ENCODE peak calls at places on chromosome 3, in four cellular contexts. S is mesendoderm, H is endothelial cell, W is upper lobe of left lung. R is an unnamed sample.

GRCh38 chr3:120642368-120642948 is 39.6 kb downstream of the HGD start:
- DNase-seq in S (peak; percentile 13), H (no peak), W (no peak), R (no peak)

GRCh38 chr3:138381413-138381901 is 33.1 kb downstream of the MRAS start:
- DNase-seq in S (no peak), H (no peak), W (peak; percentile 39), R (no peak)

GRCh38 chr3:178823556-178824229 is 247.9 kb downstream of the ZMAT3 start:
- DNase-seq in S (no peak), H (no peak), W (no peak), R (no peak)

GRCh38 chr3:12479919-12480425 is 4.3 kb upstream of the TSEN2 start:
- DNase-seq in S (peak; percentile 69), H (peak; percentile 18), W (no peak), R (peak; percentile 81)

GRCh38 chr3:149299938-149300791 is 33.3 kb downstream of the TM4SF18 start:
- DNase-seq in S (peak; percentile 71), H (no peak), W (peak; percentile 73), R (no peak)

GRCh38 chr3:190676477-190676876 is 162.6 kb downstream of the IL1RAP start:
- DNase-seq in S (no peak), H (no peak), W (no peak), R (no peak)

GRCh38 chr3:126672741-126673140 is 17.8 kb upstream of the TXNRD3 start:
- DNase-seq in S (no peak), H (no peak), W (no peak), R (no peak)

GRCh38 chr3:88291516-88291915 is 141.8 kb downstream of the C3orf38 start:
- DNase-seq in S (no peak), H (no peak), W (no peak), R (no peak)

GRCh38 chr3:134772591-134772990 is 22.5 kb upstream of the EPHB1 start:
- DNase-seq in S (peak; percentile 10), H (no peak), W (no peak), R (no peak)

GRCh38 chr3:165817160-165817709 is 20.0 kb downstream of the BCHE start:
- DNase-seq in S (no peak), H (no peak), W (no peak), R (no peak)

GRCh38 chr3:112519424-112520001 is 20.2 kb upstream of the BTLA start:
- DNase-seq in S (peak; percentile 80), H (peak; percentile 22), W (no peak), R (peak; percentile 69)

GRCh38 chr3:118128886-118129285 is 905.8 kb downstream of the IGSF11 start:
- DNase-seq in S (no peak), H (no peak), W (no peak), R (no peak)

GRCh38 chr3:134077649-134078081 is 47.9 kb upstream of the SLCO2A1 start:
- DNase-seq in S (no peak), H (no peak), W (peak; percentile 11), R (no peak)

GRCh38 chr3:24715171-24715792 is 220.6 kb upstream of the THRB start:
- DNase-seq in S (no peak), H (no peak), W (no peak), R (no peak)

GRCh38 chr3:148372476-148372875 is 325.2 kb upstream of the AGTR1 start:
- DNase-seq in S (peak; percentile 2), H (no peak), W (no peak), R (no peak)

GRCh38 chr3:51269466-51269865 is 115.6 kb upstream of the MANF start:
- DNase-seq in S (peak; percentile 7), H (no peak), W (no peak), R (peak; percentile 11)

GRCh38 chr3:99751649-99752048 is 66.0 kb upstream of the CMSS1 start:
- DNase-seq in S (no peak), H (no peak), W (no peak), R (no peak)

GRCh38 chr3:175192536-175192935 is 333.4 kb downstream of the NAALADL2 start:
- DNase-seq in S (no peak), H (no peak), W (no peak), R (no peak)

GRCh38 chr3:3665546-3665945 is 133.7 kb upstream of the LRRN1 start:
- DNase-seq in S (peak; percentile 60), H (no peak), W (no peak), R (no peak)